ENCODE peak calls at places on chromosomes 1 and 21, in nine cellular contexts. X, Z, K, F, P, C, Q, D and O are unnamed samples.
A peak's percentile ranks its signal among the peaks of the same experiment; 100 is the strongest.

GRCh38 chr1:197486948-197487347 is 218.9 kb downstream of the CRB1 start:
- DNase-seq in X (no peak), Z (peak; percentile 40), K (peak; percentile 17), F (no peak), P (peak; percentile 13), C (peak; percentile 55), Q (no peak), D (no peak), O (no peak)

GRCh38 chr1:86546787-86547221 is at the start of gene CLCA4:
- DNase-seq in X (no peak), Z (no peak), K (no peak), F (no peak), P (no peak), C (no peak), Q (no peak), D (no peak), O (no peak)

GRCh38 chr21:26060335-26061115 is 110.0 kb downstream of the APP start:
- DNase-seq in X (no peak), Z (no peak), K (no peak), F (no peak), P (no peak), C (no peak), Q (no peak), D (no peak), O (no peak)

GRCh38 chr1:182563095-182563494 is 26.0 kb downstream of the RNASEL start:
- DNase-seq in X (no peak), Z (no peak), K (no peak), F (no peak), P (no peak), C (peak; percentile 5), Q (no peak), D (no peak), O (no peak)

GRCh38 chr1:223748405-223748772 is 36.0 kb downstream of the CAPN2 start:
- DNase-seq in X (no peak), Z (no peak), K (peak; percentile 60), F (no peak), P (peak; percentile 49), C (peak; percentile 67), Q (no peak), D (no peak), O (no peak)

GRCh38 chr1:193115629-193116227 is 6.1 kb upstream of the CDC73 start:
- DNase-seq in X (no peak), Z (no peak), K (peak; percentile 97), F (no peak), P (peak; percentile 98), C (peak; percentile 95), Q (no peak), D (no peak), O (no peak)

GRCh38 chr1:109905520-109905919 is 5.1 kb upstream of the CSF1 start:
- DNase-seq in X (no peak), Z (no peak), K (no peak), F (no peak), P (no peak), C (no peak), Q (no peak), D (no peak), O (peak; percentile 65)

GRCh38 chr1:23478896-23479790 is 4.8 kb downstream of the ASAP3 start:
- DNase-seq in X (no peak), Z (peak; percentile 90), K (peak; percentile 84), F (no peak), P (peak; percentile 67), C (peak; percentile 87), Q (no peak), D (peak; percentile 87), O (no peak)

GRCh38 chr1:9746651-9747050 is 77.1 kb downstream of the CLSTN1 start:
- DNase-seq in X (no peak), Z (no peak), K (no peak), F (no peak), P (no peak), C (peak; percentile 42), Q (no peak), D (no peak), O (no peak)

GRCh38 chr1:216047821-216048220 is 375.4 kb downstream of the USH2A start:
- DNase-seq in X (no peak), Z (no peak), K (peak; percentile 17), F (no peak), P (peak; percentile 8), C (no peak), Q (no peak), D (no peak), O (no peak)

GRCh38 chr1:155646307-155646706 is 36.3 kb downstream of the MSTO1 start:
- DNase-seq in X (no peak), Z (no peak), K (peak; percentile 48), F (no peak), P (peak; percentile 32), C (peak; percentile 80), Q (no peak), D (peak; percentile 20), O (no peak)

GRCh38 chr1:56404066-56404465 is 175.3 kb downstream of the PLPP3 start:
- DNase-seq in X (no peak), Z (no peak), K (peak; percentile 27), F (no peak), P (peak; percentile 18), C (no peak), Q (no peak), D (no peak), O (no peak)

GRCh38 chr1:18778437-18778836 is 81.0 kb downstream of the TAS1R2 start:
- DNase-seq in X (no peak), Z (no peak), K (no peak), F (no peak), P (no peak), C (no peak), Q (no peak), D (no peak), O (no peak)

GRCh38 chr1:145858937-145859490 is at the start of gene PIAS3:
- DNase-seq in X (peak; percentile 97), Z (peak; percentile 96), K (peak; percentile 90), F (peak; percentile 98), P (peak; percentile 97), C (peak; percentile 98), Q (peak; percentile 94), D (peak; percentile 97), O (peak; percentile 82)

GRCh38 chr1:145858238-145858936 is 494 bp downstream of the PIAS3 start:
- DNase-seq in X (peak; percentile 92), Z (peak; percentile 59), K (peak; percentile 34), F (no peak), P (peak; percentile 22), C (peak; percentile 49), Q (peak; percentile 72), D (peak; percentile 54), O (no peak)

GRCh38 chr1:145857170-145857569 is 1.7 kb downstream of the PIAS3 start:
- DNase-seq in X (no peak), Z (no peak), K (no peak), F (no peak), P (no peak), C (no peak), Q (no peak), D (no peak), O (no peak)

GRCh38 chr1:145863272-145863671 is 4.4 kb upstream of the PIAS3 start:
- DNase-seq in X (no peak), Z (no peak), K (peak; percentile 58), F (no peak), P (no peak), C (no peak), Q (no peak), D (no peak), O (no peak)

DNA sequence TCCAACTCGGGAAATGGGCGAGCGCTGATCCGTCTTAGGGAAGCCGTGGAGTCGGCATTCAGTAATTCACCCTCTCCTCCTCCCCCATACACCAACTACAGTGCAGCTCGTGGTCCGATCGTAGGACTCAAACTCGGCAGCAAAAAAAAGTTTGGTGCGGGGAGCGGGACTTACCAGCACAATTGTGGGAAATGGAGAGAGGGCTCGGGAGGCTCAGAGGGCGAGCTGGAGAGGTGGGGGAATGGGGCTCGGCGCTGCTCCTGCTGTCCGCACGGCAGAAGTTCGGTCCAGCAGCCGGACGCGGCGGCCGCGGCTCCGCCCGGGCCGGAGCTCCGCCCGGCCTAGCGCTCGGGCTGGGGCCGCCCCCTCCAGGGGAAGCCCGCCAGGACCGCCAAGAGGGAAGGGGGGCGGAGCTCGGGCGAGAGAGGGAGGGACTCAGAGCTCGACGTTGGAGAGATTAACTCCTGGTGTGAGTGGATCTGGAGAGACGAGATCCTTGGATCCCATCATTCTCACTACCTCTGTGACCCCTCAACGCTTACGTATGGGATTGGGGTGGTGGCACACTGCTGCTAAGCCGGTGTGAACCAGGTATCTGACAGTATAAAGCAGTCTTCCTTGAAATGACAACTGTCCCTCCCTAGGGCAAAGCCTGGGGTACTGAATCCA is 744 bp upstream of the PIAS3 start:
- DNase-seq in X (peak; percentile 88), Z (peak; percentile 93), K (peak; percentile 85), F (peak; percentile 96), P (peak; percentile 89), C (peak; percentile 94), Q (peak; percentile 82), D (peak; percentile 94), O (no peak)
- TF ChIP-seq CTCF in X (no peak), Z (no peak), K (peak; percentile 15), F (peak; percentile 12), P (no peak), C (no peak), Q (no peak), D (peak; percentile 35), O (peak; percentile 9)

GRCh38 chr1:37031871-37032270 is 2.4 kb downstream of the GRIK3 start:
- DNase-seq in X (no peak), Z (no peak), K (no peak), F (no peak), P (no peak), C (no peak), Q (no peak), D (no peak), O (no peak)

GRCh38 chr1:37034301-37035013 is at the start of gene GRIK3:
- DNase-seq in X (peak; percentile 47), Z (no peak), K (no peak), F (no peak), P (no peak), C (no peak), Q (no peak), D (no peak), O (no peak)

GRCh38 chr1:37033355-37034291 is 692 bp downstream of the GRIK3 start:
- DNase-seq in X (no peak), Z (no peak), K (no peak), F (no peak), P (no peak), C (no peak), Q (no peak), D (no peak), O (no peak)

GRCh38 chr1:37031419-37031818 is 2.9 kb downstream of the GRIK3 start:
- DNase-seq in X (no peak), Z (no peak), K (no peak), F (no peak), P (no peak), C (no peak), Q (no peak), D (no peak), O (no peak)

GRCh38 chr1:37032660-37033354 is 1.5 kb downstream of the GRIK3 start:
- DNase-seq in X (peak; percentile 55), Z (no peak), K (no peak), F (no peak), P (no peak), C (no peak), Q (no peak), D (no peak), O (no peak)
- TF ChIP-seq CTCF in X (no peak), Z (no peak), K (no peak), F (no peak), P (no peak), C (no peak), Q (no peak), D (no peak), O (no peak)

GRCh38 chr1:35558374-35559316 is 1.0 kb downstream of the NCDN start:
- DNase-seq in X (no peak), Z (no peak), K (no peak), F (no peak), P (no peak), C (no peak), Q (no peak), D (no peak), O (no peak)
- TF ChIP-seq CTCF in X (no peak), Z (no peak), K (peak; percentile 27), F (peak; percentile 6), P (peak; percentile 12), C (peak; percentile 5), Q (no peak), D (no peak), O (no peak)

GRCh38 chr1:26761217-26761616 is 26.5 kb upstream of the PIGV start:
- DNase-seq in X (no peak), Z (no peak), K (no peak), F (no peak), P (no peak), C (no peak), Q (no peak), D (no peak), O (no peak)
- TF ChIP-seq CTCF in X (peak; percentile 35), Z (no peak), K (no peak), F (no peak), P (no peak), C (no peak), Q (no peak), D (peak; percentile 12), O (no peak)